ENCODE peak calls at places on chromosomes 1 and 21, in five cellular contexts. B is endodermal cell; D is IMR-90; S is CD4-positive, alpha-beta T cell; E is uterus. T is an unnamed sample. For H3K27me3, the result is how much of the 10 kb centered on the place peaks cover.

GRCh38 chr1:94254073-94254810 is 16.9 kb upstream of the ARHGAP29 start:
- DNase-seq in B (no peak), D (peak), S (no peak), E (no peak), T (no peak)

GRCh38 chr1:41515131-41515678 is 30.7 kb upstream of the EDN2 start:
- DNase-seq in B (peak), D (no peak), S (no peak), E (no peak), T (no peak)

GRCh38 chr1:21340230-21340564 is 49.9 kb upstream of the ECE1 start:
- DNase-seq in B (no peak), D (no peak), S (no peak), E (peak), T (no peak)

GRCh38 chr1:87242445-87243185 is 86.1 kb upstream of the LMO4 start:
- DNase-seq in B (no peak), D (no peak), S (no peak), E (no peak), T (no peak)

GRCh38 chr1:157004286-157004685 is 41.3 kb downstream of the ARHGEF11 start:
- DNase-seq in B (no peak), D (no peak), S (no peak), E (no peak), T (no peak)

GRCh38 chr1:27574871-27575831 is 28.8 kb downstream of the AHDC1 start:
- DNase-seq in B (peak), D (peak), S (no peak), E (peak), T (no peak)

GRCh38 chr1:41498809-41499208 is 14.3 kb upstream of the EDN2 start:
- DNase-seq in B (peak), D (peak), S (no peak), E (peak), T (no peak)

GRCh38 chr1:171595324-171595723 is 26.7 kb upstream of the MYOCOS start:
- DNase-seq in B (no peak), D (peak), S (no peak), E (no peak), T (no peak)

GRCh38 chr1:234573711-234574299 is 36.2 kb downstream of the IRF2BP2 start:
- DNase-seq in B (peak), D (no peak), S (no peak), E (no peak), T (peak)

GRCh38 chr1:179153217-179153616 is 71.3 kb downstream of the TOR3A start:
- DNase-seq in B (no peak), D (peak), S (no peak), E (no peak), T (no peak)

GRCh38 chr1:68485431-68486022 is 11.4 kb downstream of the DEPDC1 start:
- DNase-seq in B (no peak), D (no peak), S (no peak), E (no peak), T (no peak)
- H3K27me3 ChIP-seq in B (under half), D (under half), S (under half), E (under half), T (under half)

GRCh38 chr1:79543435-79543834 is 536.9 kb upstream of the ADGRL4 start:
- DNase-seq in B (no peak), D (no peak), S (no peak), E (no peak), T (no peak)
- H3K27ac ChIP-seq in B (no peak), D (no peak), S (no peak), E (no peak), T (no peak)

DNA sequence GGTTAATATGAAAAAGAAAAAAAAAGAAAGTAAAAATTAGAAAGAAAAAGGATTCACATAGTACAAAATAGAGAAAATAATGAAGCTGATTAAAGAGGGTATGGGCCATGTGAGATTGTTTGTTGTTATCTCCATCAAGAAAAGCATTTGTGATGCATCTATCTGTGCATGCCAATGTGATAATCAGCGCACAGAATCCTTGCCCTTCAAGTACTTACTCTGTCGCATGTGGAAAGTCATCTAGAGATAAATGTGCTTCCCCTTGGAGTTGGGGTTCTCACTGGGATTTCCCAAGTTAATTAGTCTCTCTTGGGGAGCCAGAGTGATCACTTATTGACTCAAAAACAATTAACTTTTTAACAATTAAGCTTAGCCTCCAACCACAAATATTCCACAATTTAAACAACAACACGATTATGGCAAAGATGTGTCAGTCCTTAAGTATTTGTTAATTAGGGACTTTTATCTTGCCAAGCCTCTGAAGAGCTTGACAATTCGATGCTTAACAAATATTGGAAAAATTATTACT is 17.4 kb downstream of the RHOU start:
- DNase-seq in B (no peak), D (no peak), S (no peak), E (no peak), T (no peak)
- H3K27me3 ChIP-seq in B (half or more), D (under half), S (under half), E (under half), T (under half)

DNA sequence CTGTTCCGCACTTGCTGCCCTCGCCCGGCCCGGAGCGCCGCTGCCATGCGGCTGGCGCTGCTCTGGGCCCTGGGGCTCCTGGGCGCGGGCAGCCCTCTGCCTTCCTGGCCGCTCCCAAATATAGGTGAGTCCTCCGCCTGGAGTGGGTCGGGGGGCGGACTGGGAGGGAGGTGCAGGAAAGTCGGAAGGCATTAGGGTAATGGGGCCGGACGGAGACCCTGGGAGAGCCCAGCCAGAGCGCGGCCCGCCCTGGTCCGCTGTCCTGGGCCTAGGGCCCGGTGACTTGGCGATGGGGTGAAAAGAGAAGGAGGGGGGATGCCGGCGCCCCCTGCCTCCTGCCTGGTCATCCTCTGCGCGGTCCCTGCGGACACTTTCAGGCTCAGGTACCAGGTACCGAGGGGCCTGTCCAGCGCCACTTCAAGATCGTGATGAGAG is 243 bp downstream of the ADAM15 start:
- DNase-seq in B (no peak), D (no peak), S (no peak), E (no peak), T (no peak)
- H3K27ac ChIP-seq in B (no peak), D (peak), S (peak), E (peak), T (peak)

DNA sequence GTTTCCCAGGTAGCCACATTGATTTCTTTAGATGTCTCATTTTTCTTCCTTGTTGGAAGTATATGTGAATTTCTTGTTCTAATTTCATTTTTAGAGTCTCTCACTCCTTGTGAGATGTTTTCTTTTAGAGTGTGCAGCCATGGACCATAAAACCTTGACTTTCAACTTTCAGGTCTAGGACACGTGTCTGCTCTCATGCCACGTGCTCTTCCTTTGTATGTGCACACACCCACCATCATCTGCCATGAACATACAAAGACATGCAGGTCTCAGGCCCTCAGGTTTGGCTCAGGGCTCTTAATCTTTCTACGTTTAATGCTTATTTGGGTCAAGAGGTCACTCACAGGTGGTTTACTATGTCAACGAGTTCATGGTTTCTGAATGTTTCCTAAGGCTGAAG is 70.6 kb downstream of the DDX20 start:
- DNase-seq in B (no peak), D (no peak), S (no peak), E (no peak), T (no peak)
- H3K27me3 ChIP-seq in B (under half), D (under half), S (under half), E (under half), T (under half)

GRCh38 chr21:37198989-37199924 is 67.9 kb downstream of the VPS26C start:
- DNase-seq in B (no peak), D (peak), S (no peak), E (no peak), T (no peak)
- H3K27ac ChIP-seq in B (no peak), D (peak), S (no peak), E (no peak), T (no peak)